ENCODE peak calls at places on chromosomes 3 and 15, in nine cellular contexts. M, V, L, T, I, N, Q, F and A are unnamed samples.

GRCh38 chr3:44905501-44906159 is 31.2 kb downstream of the TGM4 start:
- DNase-seq in M (no peak), V (peak; percentile 1), L (peak; percentile 77), T (no peak), I (no peak), N (no peak), Q (no peak), F (no peak), A (no peak)

GRCh38 chr3:25428950-25429349 is 887 bp downstream of the RARB start:
- DNase-seq in M (no peak), V (no peak), L (no peak), T (no peak), I (no peak), N (no peak), Q (no peak), F (no peak), A (no peak)

GRCh38 chr3:190322604-190323240 is 476 bp upstream of the CLDN1 start:
- DNase-seq in M (no peak), V (no peak), L (no peak), T (no peak), I (no peak), N (no peak), Q (peak; percentile 60), F (no peak), A (no peak)

GRCh38 chr15:77507151-77507847 is 86.6 kb downstream of the HMG20A start:
- DNase-seq in M (no peak), V (no peak), L (no peak), T (no peak), I (no peak), N (no peak), Q (no peak), F (no peak), A (no peak)

GRCh38 chr15:88657326-88658069 is 18.7 kb downstream of the ISG20 start:
- DNase-seq in M (no peak), V (peak; percentile 16), L (peak; percentile 66), T (peak; percentile 3), I (peak; percentile 21), N (no peak), Q (peak; percentile 29), F (no peak), A (no peak)

GRCh38 chr3:114452176-114452744 is 158.4 kb downstream of the TIGIT start:
- DNase-seq in M (no peak), V (no peak), L (no peak), T (no peak), I (no peak), N (peak; percentile 50), Q (no peak), F (no peak), A (no peak)

GRCh38 chr15:43932907-43933306 is 106.1 kb downstream of the WDR76 start:
- DNase-seq in M (no peak), V (no peak), L (no peak), T (no peak), I (no peak), N (no peak), Q (no peak), F (no peak), A (no peak)

GRCh38 chr15:88701561-88702095 is 62.8 kb downstream of the ISG20 start:
- DNase-seq in M (no peak), V (no peak), L (peak; percentile 36), T (no peak), I (no peak), N (no peak), Q (no peak), F (peak; percentile 9), A (no peak)

GRCh38 chr3:195162033-195162669 is 108.8 kb downstream of the XXYLT1 start:
- DNase-seq in M (no peak), V (no peak), L (no peak), T (no peak), I (no peak), N (no peak), Q (no peak), F (peak; percentile 19), A (no peak)

GRCh38 chr15:34837246-34838016 is 42.1 kb upstream of the ACTC1 start:
- DNase-seq in M (peak; percentile 54), V (no peak), L (no peak), T (no peak), I (no peak), N (no peak), Q (peak; percentile 79), F (no peak), A (no peak)

GRCh38 chr3:165518346-165518745 is 318.9 kb downstream of the BCHE start:
- DNase-seq in M (no peak), V (no peak), L (peak; percentile 9), T (no peak), I (no peak), N (no peak), Q (no peak), F (no peak), A (no peak)

GRCh38 chr3:24196526-24196925 is 251.4 kb downstream of the NR1D2 start:
- DNase-seq in M (peak; percentile 15), V (no peak), L (no peak), T (no peak), I (no peak), N (no peak), Q (peak; percentile 37), F (no peak), A (no peak)